ENCODE peak calls at places on chromosomes 12 and 14, in five cellular contexts. C is trophoblast cell, R is H1, O is mesenchymal stem cell, B is IMR-90. Q is an unnamed sample.

GRCh38 chr14:58954874-58955273 is 233.6 kb upstream of the DAAM1 start:
- DNase-seq in C (no peak), O (no peak), R (no peak), B (no peak), Q (no peak)

GRCh38 chr12:14613718-14614117 is 46.0 kb upstream of the PLBD1 start:
- DNase-seq in R (no peak), C (no peak), O (no peak), B (no peak), Q (no peak)

GRCh38 chr14:77353469-77354141 is 23.3 kb downstream of the TMED8 start:
- DNase-seq in C (no peak), O (no peak), R (no peak), B (no peak), Q (no peak)

GRCh38 chr14:87995500-87996275 is 2.7 kb upstream of the GALC start:
- DNase-seq in C (no peak), R (no peak), B (no peak), O (peak), Q (no peak)

GRCh38 chr14:70714055-70714550 is 72.4 kb downstream of the TTC9 start:
- DNase-seq in C (no peak), O (peak), B (peak), R (peak), Q (no peak)

GRCh38 chr14:76067536-76067935 is 82.0 kb downstream of the IFT43 start:
- DNase-seq in B (no peak), R (no peak), C (no peak), O (no peak), Q (no peak)

GRCh38 chr14:77139540-77140342 is 1.9 kb downstream of the ZDHHC22 start:
- DNase-seq in B (no peak), R (peak), C (no peak), O (peak), Q (peak)

GRCh38 chr14:65107200-65107599 is 4.9 kb upstream of the MAX start:
- DNase-seq in B (no peak), R (no peak), O (no peak), C (no peak), Q (no peak)

GRCh38 chr12:95574799-95575452 is 23.6 kb upstream of the USP44 start:
- DNase-seq in R (no peak), C (no peak), O (peak), B (peak), Q (no peak)

GRCh38 chr12:96908170-96908675 is 1.2 kb downstream of the NEDD1 start:
- DNase-seq in R (no peak), B (no peak), O (no peak), C (no peak), Q (no peak)

GRCh38 chr12:7460375-7461259 is 16.7 kb upstream of the CD163L1 start:
- DNase-seq in O (peak), B (peak), R (peak), C (peak), Q (peak)

GRCh38 chr12:11927311-11927935 is 143.3 kb upstream of the BCL2L14 start:
- DNase-seq in R (no peak), B (peak), C (peak), O (no peak), Q (no peak)

GRCh38 chr12:66072135-66072534 is 58.4 kb downstream of the LLPH start:
- DNase-seq in R (no peak), B (no peak), O (no peak), C (no peak), Q (no peak)

GRCh38 chr12:78951746-78952532 is 87.4 kb downstream of the SYT1 start:
- DNase-seq in O (peak), R (no peak), C (no peak), B (no peak), Q (no peak)

GRCh38 chr14:92679246-92679645 is 69.2 kb downstream of the LGMN start:
- DNase-seq in C (no peak), R (no peak), B (no peak), O (no peak), Q (no peak)

GRCh38 chr12:34388636-34389377 is 366.5 kb downstream of the ALG10 start:
- DNase-seq in O (no peak), R (no peak), C (no peak), B (no peak), Q (no peak)

GRCh38 chr12:114636723-114637480 is 47.1 kb downstream of the TBX3 start:
- DNase-seq in B (peak), O (peak), C (no peak), R (no peak), Q (peak)

GRCh38 chr14:33617154-33617553 is 333.7 kb downstream of the EGLN3 start:
- DNase-seq in R (no peak), B (peak), C (no peak), O (peak), Q (no peak)

GRCh38 chr14:96274122-96274910 is 18.3 kb downstream of the BDKRB1 start:
- DNase-seq in O (peak), R (peak), C (peak), B (peak), Q (no peak)

GRCh38 chr12:20404576-20405346 is 36.4 kb downstream of the PDE3A start:
- DNase-seq in O (no peak), C (no peak), R (no peak), B (peak), Q (no peak)

GRCh38 chr12:3054993-3055711 is 22.0 kb upstream of the TSPAN9 start:
- DNase-seq in C (no peak), B (no peak), O (peak), R (no peak), Q (no peak)

GRCh38 chr12:93722757-93723567 is 45.8 kb downstream of the CRADD start:
- DNase-seq in B (no peak), O (no peak), R (no peak), C (peak), Q (no peak)

GRCh38 chr12:47530050-47530449 is 175.8 kb downstream of the RPAP3 start:
- DNase-seq in C (no peak), O (no peak), B (no peak), R (no peak), Q (no peak)

GRCh38 chr12:56723352-56723751 is 1.7 kb downstream of the NACA start:
- DNase-seq in O (no peak), B (no peak), R (no peak), C (no peak), Q (no peak)

GRCh38 chr14:95258156-95258555 is 61.6 kb downstream of the CLMN start:
- DNase-seq in O (no peak), R (no peak), C (no peak), B (no peak), Q (no peak)
- H4K91ac ChIP-seq in O (peak), R (peak), C (no peak), B (no peak), Q (no peak)

GRCh38 chr12:124332068-124332672 is 37.3 kb downstream of the RFLNA start:
- DNase-seq in R (no peak), C (no peak), B (no peak), O (no peak), Q (peak)

GRCh38 chr12:124332900-124333299 is 38.0 kb downstream of the RFLNA start:
- DNase-seq in B (no peak), C (no peak), R (no peak), O (no peak), Q (no peak)

GRCh38 chr12:124334266-124334665 is 39.4 kb downstream of the RFLNA start:
- DNase-seq in B (no peak), R (no peak), C (no peak), O (no peak), Q (no peak)

GRCh38 chr12:124334976-124335375 is 40.1 kb downstream of the RFLNA start:
- DNase-seq in R (no peak), B (no peak), O (no peak), C (no peak), Q (no peak)

GRCh38 chr12:124333724-124334123 is 38.8 kb downstream of the RFLNA start:
- DNase-seq in R (no peak), C (no peak), B (no peak), O (no peak), Q (no peak)
- H4K91ac ChIP-seq in R (no peak), C (no peak), B (no peak), O (peak), Q (no peak)

GRCh38 chr12:109624467-109624866 is 50.9 kb downstream of the MVK start:
- DNase-seq in R (no peak), O (no peak), B (no peak), C (no peak), Q (no peak)
- H4K91ac ChIP-seq in R (no peak), O (no peak), B (no peak), C (no peak), Q (no peak)

GRCh38 chr14:91374897-91375747 is 42.5 kb downstream of the CCDC88C start:
- DNase-seq in R (no peak), O (no peak), C (no peak), B (no peak), Q (no peak)
- H4K91ac ChIP-seq in R (no peak), O (no peak), C (no peak), B (no peak), Q (no peak)

GRCh38 chr14:100239840-100240724 is 1.1 kb downstream of the YY1 start:
- DNase-seq in O (peak), B (peak), C (peak), R (peak), Q (peak)
- H4K91ac ChIP-seq in O (peak), B (no peak), C (peak), R (no peak), Q (no peak)